ENCODE peak calls at places on chromosomes 2 and 18, in seven cellular contexts. H is fibroblast of mammary gland, X is Caco-2, D is stomach, Y is IMR-90, B is pancreas, N is breast epithelium. M is an unnamed sample.

GRCh38 chr2:113977060-113977659 is 87.3 kb downstream of the ACTR3 start:
- DNase-seq in H (no peak), X (peak), D (no peak), Y (peak), B (no peak), N (no peak), M (no peak)

GRCh38 chr18:45449761-45450227 is 165.5 kb upstream of the SLC14A2 start:
- DNase-seq in H (peak), X (no peak), D (peak), Y (no peak), B (peak), N (peak), M (no peak)

GRCh38 chr2:129936334-129936934 is 43.0 kb upstream of the RAB6C start:
- DNase-seq in H (peak), X (no peak), D (peak), Y (no peak), B (no peak), N (no peak), M (no peak)

GRCh38 chr2:240236217-240237111 is 96.0 kb upstream of the OTOS start:
- DNase-seq in H (no peak), X (no peak), D (no peak), Y (no peak), B (peak), N (no peak), M (no peak)

GRCh38 chr2:10775036-10775780 is 37.4 kb downstream of the PDIA6 start:
- DNase-seq in H (no peak), X (no peak), D (peak), Y (no peak), B (no peak), N (no peak), M (no peak)

GRCh38 chr2:134154269-134154668 is 99.6 kb upstream of the MGAT5 start:
- DNase-seq in H (no peak), X (no peak), D (no peak), Y (no peak), B (no peak), N (no peak), M (no peak)

GRCh38 chr2:120684691-120685402 is 50.8 kb upstream of the GLI2 start:
- DNase-seq in H (peak), X (no peak), D (no peak), Y (peak), B (no peak), N (no peak), M (no peak)

GRCh38 chr2:109582928-109583895 is 30.6 kb downstream of the SEPTIN10 start:
- DNase-seq in H (peak), X (no peak), D (no peak), Y (peak), B (no peak), N (no peak), M (no peak)

GRCh38 chr18:74669136-74669798 is 71.6 kb downstream of the ZNF407 start:
- DNase-seq in H (no peak), X (no peak), D (no peak), Y (no peak), B (no peak), N (no peak), M (no peak)

GRCh38 chr18:74661690-74662089 is 64.0 kb downstream of the ZNF407 start:
- DNase-seq in H (no peak), X (no peak), D (no peak), Y (peak), B (no peak), N (no peak), M (no peak)

GRCh38 chr18:74665346-74665745 is 67.7 kb downstream of the ZNF407 start:
- DNase-seq in H (no peak), X (no peak), D (no peak), Y (no peak), B (no peak), N (no peak), M (no peak)

GRCh38 chr18:74662622-74663021 is 65.0 kb downstream of the ZNF407 start:
- DNase-seq in H (no peak), X (no peak), D (no peak), Y (no peak), B (no peak), N (no peak), M (no peak)

DNA sequence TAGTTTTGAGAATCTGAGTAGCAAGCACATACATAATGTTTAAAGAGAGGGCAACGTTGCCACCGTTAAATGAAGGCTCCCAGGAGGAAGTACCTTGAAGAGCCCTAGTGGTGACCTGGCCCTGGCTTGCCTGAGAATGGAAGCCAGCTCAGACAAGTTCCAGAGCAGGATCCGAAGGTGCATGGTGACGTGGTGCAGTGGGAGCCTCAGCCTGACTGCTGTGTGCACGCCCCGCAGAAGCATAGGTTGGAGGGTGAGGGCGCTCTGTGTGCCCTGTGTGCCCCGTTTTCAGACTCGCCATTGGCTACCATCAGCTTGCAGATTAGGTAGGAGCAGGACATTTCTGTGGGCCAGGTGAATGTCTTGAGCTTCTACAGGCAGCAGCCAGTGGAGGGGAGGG is 68.2 kb downstream of the ZNF407 start:
- DNase-seq in H (no peak), X (no peak), D (no peak), Y (no peak), B (no peak), N (no peak), M (no peak)
- TF ChIP-seq CTCF in H (no peak), X (no peak), D (no peak), Y (no peak), B (no peak), N (no peak), M (no peak)

GRCh38 chr2:190119257-190119656 is 56.7 kb upstream of the MSTN start:
- DNase-seq in H (peak), X (no peak), D (no peak), Y (no peak), B (peak), N (no peak), M (no peak)
- H3K4me3 ChIP-seq in H (peak), X (no peak), D (peak), Y (no peak), B (no peak), N (no peak), M (no peak)

DNA sequence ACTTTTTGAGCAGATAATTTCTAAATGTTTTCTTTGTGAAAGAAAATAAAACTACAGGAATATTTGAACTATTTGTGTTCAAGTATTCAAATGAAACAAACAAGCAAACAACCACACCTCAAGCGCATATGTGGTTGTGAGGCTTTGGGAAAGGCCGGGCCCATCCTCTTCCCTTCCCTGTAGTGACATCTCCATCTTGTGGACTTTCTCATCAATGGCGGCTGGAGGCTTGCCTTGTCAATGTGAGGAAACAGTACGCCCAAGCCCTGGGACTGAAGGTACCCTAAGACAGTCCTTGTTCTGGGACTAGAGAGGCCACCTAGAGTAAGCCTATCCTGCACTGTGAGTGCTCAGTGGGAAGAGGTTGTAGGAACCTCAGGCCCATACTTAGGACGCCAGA is 166.8 kb downstream of the TPGS2 start:
- DNase-seq in H (peak), X (peak), D (no peak), Y (peak), B (no peak), N (no peak), M (no peak)
- TF ChIP-seq CTCF in H (peak), X (no peak), D (no peak), Y (peak), B (no peak), N (no peak), M (peak)

GRCh38 chr2:61463769-61464475 is 7.0 kb downstream of the USP34 start:
- DNase-seq in H (no peak), X (no peak), D (no peak), Y (no peak), B (no peak), N (no peak), M (no peak)

GRCh38 chr2:61469424-61470121 is 1.3 kb downstream of the USP34 start:
- DNase-seq in H (peak), X (no peak), D (no peak), Y (peak), B (no peak), N (no peak), M (no peak)

GRCh38 chr2:61461404-61461803 is 9.5 kb downstream of the USP34 start:
- DNase-seq in H (no peak), X (no peak), D (no peak), Y (no peak), B (no peak), N (no peak), M (no peak)

GRCh38 chr2:61460168-61460567 is 10.7 kb downstream of the USP34 start:
- DNase-seq in H (peak), X (no peak), D (no peak), Y (peak), B (no peak), N (no peak), M (no peak)

DNA sequence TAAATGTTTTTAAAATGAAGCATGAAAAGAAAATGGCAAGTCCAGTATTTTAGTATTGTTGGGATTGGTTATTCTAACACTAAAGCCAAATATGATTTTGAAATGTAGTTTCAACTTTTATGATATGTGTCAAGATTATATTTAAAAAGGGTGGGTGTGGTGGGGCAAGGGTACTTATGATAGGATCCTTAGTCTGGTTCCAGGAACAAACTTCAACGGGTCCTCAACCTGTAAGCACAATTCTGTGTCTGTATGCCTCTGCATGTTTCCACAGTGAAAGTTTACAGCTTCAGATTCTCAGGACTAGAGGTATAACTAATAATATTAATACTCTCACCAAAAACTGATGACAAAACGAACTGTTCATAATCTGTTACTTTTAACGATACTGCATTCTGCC is 5.8 kb downstream of the USP34 start:
- DNase-seq in H (no peak), X (no peak), D (no peak), Y (no peak), B (no peak), N (no peak), M (no peak)
- H3K4me3 ChIP-seq in H (no peak), X (no peak), D (no peak), Y (no peak), B (no peak), N (no peak), M (no peak)

GRCh38 chr2:16263241-16263890 is 323.0 kb downstream of the MYCN start:
- DNase-seq in H (no peak), X (no peak), D (no peak), Y (no peak), B (no peak), N (no peak), M (no peak)
- TF ChIP-seq CTCF in H (no peak), X (no peak), D (no peak), Y (no peak), B (no peak), N (no peak), M (no peak)

DNA sequence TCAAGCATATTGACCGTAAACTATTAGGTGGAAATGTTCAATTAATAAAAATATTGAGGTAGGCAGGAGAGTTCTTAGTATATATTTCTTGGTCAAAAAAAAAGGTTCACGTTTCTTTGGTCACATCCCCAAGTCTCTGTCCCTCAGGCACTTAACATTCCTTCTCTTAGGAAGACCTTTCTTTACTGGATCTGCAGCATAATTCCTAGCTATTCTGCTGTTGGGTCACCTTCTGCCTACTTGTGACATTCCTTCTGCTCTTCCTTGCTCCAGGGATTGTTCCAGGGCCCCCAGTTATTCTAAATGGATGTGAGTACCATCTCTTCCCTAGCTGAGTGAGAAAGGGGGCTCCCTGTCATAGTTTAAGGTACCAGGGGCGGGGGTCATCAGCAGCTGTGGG is 4.2 kb downstream of the UGP2 start:
- DNase-seq in H (no peak), X (no peak), D (no peak), Y (no peak), B (no peak), N (no peak), M (no peak)
- H3K4me3 ChIP-seq in H (no peak), X (no peak), D (no peak), Y (no peak), B (no peak), N (no peak), M (no peak)

DNA sequence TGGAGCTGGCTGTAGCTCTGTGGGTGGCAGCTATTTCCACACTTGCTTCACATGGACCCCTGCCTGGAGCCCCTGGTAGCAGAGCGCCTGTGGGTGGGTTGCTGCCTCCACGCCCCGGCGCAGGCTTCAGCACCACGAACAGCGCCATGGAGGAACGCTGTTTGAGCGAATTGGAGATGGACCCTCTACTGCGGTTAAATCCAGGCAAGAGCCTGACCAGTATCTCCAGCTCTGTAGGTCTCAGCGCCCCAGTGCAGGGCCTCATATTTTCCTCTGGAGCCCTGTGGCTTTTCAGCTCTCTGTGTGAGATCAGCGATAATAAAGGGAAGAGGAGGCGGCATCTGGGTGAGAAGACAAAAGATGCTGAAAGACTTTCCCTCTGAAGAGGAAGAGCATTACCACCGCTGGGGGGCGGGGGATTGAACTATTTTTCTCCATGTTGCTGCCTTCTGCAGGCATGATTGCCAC is 12.0 kb downstream of the ONECUT2 start:
- DNase-seq in H (peak), X (peak), D (no peak), Y (peak), B (no peak), N (no peak), M (no peak)
- TF ChIP-seq CTCF in H (no peak), X (no peak), D (no peak), Y (no peak), B (no peak), N (no peak), M (no peak)

GRCh38 chr18:13700153-13700552 is 26.2 kb downstream of the FAM210A start:
- DNase-seq in H (no peak), X (no peak), D (no peak), Y (no peak), B (no peak), N (no peak), M (no peak)
- H3K4me3 ChIP-seq in H (no peak), X (no peak), D (no peak), Y (no peak), B (no peak), N (no peak), M (no peak)

M was measured in LNCaP clone FGC.